ENCODE peak calls at places on chromosomes 11 and 22, in four cellular contexts. F, Z, V and Y are unnamed samples.

GRCh38 chr11:103359221-103359620 is 250.0 kb downstream of the DYNC2H1 start:
- DNase-seq in F (no peak), V (peak), Z (no peak), Y (no peak)

GRCh38 chr11:2294340-2295290 is 7.1 kb downstream of the C11orf21 start:
- DNase-seq in V (no peak), F (no peak), Z (no peak), Y (no peak)

GRCh38 chr11:130675456-130675855 is 227.0 kb downstream of the ADAMTS15 start:
- DNase-seq in Z (peak), V (peak), F (peak), Y (no peak)

GRCh38 chr11:120579601-120580000 is 68.1 kb downstream of the GRIK4 start:
- DNase-seq in V (no peak), Z (no peak), F (no peak), Y (no peak)

GRCh38 chr11:114296190-114296978 is at the start of gene NNMT:
- DNase-seq in Z (peak), F (peak), V (peak), Y (peak)

GRCh38 chr22:41976070-41976901 is 7.0 kb downstream of the SEPTIN3 start:
- DNase-seq in Z (no peak), V (no peak), F (peak), Y (no peak)

GRCh38 chr11:2449548-2450320 is 4.9 kb downstream of the KCNQ1 start:
- DNase-seq in F (no peak), V (no peak), Z (no peak), Y (peak)

GRCh38 chr22:48218889-48219420 is 1456.5 kb downstream of the TBC1D22A start:
- DNase-seq in F (no peak), Z (no peak), V (no peak), Y (no peak)

GRCh38 chr22:16563555-16564520 is 28.8 kb downstream of the CCT8L2 start:
- DNase-seq in F (no peak), V (no peak), Z (no peak), Y (peak)

GRCh38 chr11:17633987-17634775 is 85.2 kb upstream of the MYOD1 start:
- DNase-seq in V (no peak), F (no peak), Z (no peak), Y (peak)

GRCh38 chr22:45531441-45531840 is 28.8 kb downstream of the FBLN1 start:
- DNase-seq in F (no peak), Z (no peak), V (no peak), Y (no peak)

GRCh38 chr11:120289426-120289825 is 35.7 kb upstream of the TLCD5 start:
- DNase-seq in Z (no peak), F (no peak), V (no peak), Y (no peak)

DNA sequence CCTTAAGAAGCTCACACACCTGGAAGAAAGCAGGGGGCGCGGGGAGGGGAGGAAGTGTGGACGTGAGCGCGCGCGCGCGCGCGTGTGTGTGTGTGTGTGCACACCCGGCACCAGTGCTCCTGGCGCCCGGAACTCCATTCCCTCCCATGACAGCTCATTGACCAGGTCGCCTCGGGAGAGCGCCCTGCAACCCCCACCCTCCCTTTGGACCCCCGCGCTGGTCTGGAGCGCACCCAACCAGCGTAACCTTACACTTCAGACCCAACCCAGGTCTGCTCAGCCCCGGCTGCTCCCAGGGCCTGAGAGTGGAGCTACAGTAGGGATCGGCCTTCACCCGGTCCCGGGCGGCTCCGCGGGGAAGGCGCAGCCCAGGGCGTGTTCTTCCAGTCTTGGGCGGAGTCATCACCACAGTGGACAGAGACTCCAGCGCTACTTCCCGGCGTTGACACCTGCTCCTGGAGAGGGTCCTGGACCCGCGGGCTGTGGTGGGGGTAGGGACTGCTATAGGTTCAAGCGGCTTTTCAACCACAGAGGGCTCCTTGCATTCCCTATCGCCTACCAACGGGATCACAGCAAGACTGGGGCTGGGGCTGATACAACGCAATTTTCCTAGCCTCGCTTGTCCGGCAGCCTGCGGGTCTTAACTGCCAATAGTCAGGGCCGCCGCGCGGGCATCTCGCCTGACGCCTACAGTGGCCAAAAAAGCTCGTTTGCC is 1.4 kb downstream of the GALNT18 start:
- DNase-seq in Z (no peak), F (peak), V (peak), Y (peak)
- H3K4me3 ChIP-seq in Z (no peak), F (peak), V (peak), Y (peak)

DNA sequence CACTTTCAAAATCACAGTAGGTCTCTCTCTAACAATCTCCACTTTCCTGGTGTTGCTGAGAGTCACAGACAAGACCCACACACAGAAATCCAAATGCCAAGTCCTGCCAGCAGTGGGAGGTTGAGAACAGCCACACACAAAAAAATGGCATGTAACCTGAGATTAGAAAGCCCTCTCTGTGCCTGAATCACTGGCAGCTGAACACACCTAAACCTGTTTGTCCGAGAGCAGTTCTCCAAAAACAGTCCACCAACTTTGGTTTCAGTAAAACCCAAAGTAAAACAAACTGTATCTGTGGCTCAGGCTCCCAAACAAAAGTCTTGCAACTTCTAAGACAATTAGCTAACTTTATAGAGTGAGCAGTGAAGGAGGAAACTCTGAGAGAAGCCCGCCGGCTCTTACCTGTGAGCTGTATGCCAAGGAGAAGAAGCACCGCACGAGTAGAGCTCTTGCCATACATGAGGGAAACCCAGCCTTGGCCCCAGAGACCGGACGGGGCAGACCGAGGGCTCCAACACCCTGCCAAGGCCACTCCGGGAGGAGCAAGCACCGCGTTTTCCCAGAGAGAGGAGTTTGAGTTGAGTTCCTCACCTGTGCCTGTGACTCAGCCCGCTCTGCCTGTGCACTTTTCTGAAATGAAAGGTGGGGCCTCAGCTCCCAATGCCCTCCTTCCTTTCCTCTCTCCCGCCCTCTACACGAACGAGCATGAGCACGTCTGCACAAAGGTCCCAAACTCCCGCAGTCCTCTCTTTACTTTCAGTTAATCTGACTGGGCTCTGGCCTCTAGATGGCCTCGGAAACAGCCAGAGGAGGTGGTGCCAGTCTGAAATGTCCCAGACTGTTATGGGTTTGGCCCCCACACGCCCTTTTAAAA is at the start of gene MPZL2:
- DNase-seq in V (no peak), F (peak), Z (no peak), Y (peak)
- H3K4me3 ChIP-seq in V (no peak), F (peak), Z (peak), Y (peak)

DNA sequence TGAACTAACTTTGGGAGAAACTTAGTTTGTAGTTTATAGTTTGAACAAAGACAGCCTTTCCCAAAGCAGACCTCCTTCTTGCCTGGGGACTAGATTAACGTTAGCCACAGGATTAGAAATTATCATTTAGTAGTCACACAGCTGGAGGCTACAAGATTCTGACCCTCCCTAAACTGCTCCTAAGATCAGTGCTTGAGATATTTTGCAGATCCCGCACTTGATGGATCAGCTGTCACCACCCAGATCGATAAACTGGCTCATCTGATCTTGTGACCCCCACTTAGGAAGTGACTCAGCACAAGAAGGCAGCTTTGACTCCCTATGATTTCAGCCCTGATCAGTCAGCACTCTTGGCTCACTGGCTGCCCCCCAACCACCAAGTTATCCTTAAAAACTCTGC is 1.6 kb downstream of the SLC22A24 start:
- DNase-seq in F (no peak), Z (no peak), V (no peak), Y (no peak)
- H3K4me3 ChIP-seq in F (no peak), Z (no peak), V (no peak), Y (no peak)

GRCh38 chr22:29157759-29158535 is 47.7 kb upstream of the EMID1 start:
- DNase-seq in V (no peak), F (no peak), Z (no peak), Y (peak)
- H3K4me3 ChIP-seq in V (no peak), F (no peak), Z (no peak), Y (no peak)

GRCh38 chr22:28801845-28802594 is 1.7 kb upstream of the XBP1 start:
- DNase-seq in F (no peak), V (no peak), Z (no peak), Y (no peak)
- H3K4me3 ChIP-seq in F (peak), V (no peak), Z (no peak), Y (peak)

DNA sequence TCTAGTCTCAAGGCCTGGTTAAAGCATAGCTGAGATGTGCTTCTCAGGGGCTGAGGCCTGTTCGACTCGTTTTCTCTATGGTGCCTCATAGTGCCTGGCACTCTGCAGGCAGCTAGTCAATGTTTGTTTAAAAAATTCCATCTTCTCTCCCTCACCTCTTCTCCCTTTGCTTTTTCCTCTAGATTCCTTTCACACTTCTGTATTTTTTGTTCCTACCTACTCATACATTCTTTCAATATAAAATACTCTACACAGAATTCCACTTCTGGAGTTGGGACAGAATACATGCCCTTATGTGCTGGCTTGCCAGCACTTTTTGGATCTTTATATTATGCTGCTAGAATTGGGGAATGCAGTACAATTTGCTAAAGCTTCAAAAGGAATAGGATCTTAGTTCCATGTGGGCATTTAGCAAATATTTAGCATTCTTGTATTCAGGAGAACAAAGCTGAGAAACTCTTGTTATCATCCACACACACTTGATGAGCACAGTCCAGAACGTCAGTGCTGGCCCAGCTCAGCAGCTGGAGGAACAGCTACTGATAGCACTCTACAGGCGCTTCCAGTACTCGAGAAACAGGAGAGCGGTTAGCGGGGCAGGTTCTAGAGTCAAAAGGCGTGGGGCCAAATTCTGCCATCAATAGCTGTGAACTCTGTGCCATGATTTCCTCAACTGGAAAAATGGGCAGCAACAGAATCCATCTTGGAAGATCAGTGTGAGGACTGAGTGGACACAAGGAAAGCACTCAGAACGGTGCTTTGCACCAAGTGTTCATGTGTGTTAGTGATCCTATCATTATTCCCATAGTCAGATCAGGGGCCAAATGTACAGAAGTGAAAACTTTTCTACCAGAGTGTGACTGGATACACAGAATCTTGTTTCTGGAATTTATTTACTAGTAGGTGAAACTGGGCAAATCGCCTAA is 3.4 kb downstream of the JOSD1 start:
- DNase-seq in F (no peak), V (peak), Z (peak), Y (no peak)
- H3K4me3 ChIP-seq in F (peak), V (peak), Z (peak), Y (no peak)

GRCh38 chr11:34653031-34653430 is 32.1 kb downstream of the EHF start:
- DNase-seq in V (no peak), F (no peak), Z (no peak), Y (no peak)
- H3K4me3 ChIP-seq in V (no peak), F (no peak), Z (no peak), Y (no peak)

GRCh38 chr11:70400643-70401042 is 2.3 kb downstream of the CTTN start:
- DNase-seq in V (no peak), Z (no peak), F (no peak), Y (no peak)

GRCh38 chr11:70399681-70400112 is 1.4 kb downstream of the CTTN start:
- DNase-seq in V (peak), F (peak), Z (peak), Y (peak)

GRCh38 chr11:70397983-70398833 is at the start of gene CTTN:
- DNase-seq in Z (peak), V (peak), F (peak), Y (peak)

GRCh38 chr11:70397336-70397982 is 870 bp upstream of the CTTN start:
- DNase-seq in Z (peak), V (no peak), F (no peak), Y (no peak)

DNA sequence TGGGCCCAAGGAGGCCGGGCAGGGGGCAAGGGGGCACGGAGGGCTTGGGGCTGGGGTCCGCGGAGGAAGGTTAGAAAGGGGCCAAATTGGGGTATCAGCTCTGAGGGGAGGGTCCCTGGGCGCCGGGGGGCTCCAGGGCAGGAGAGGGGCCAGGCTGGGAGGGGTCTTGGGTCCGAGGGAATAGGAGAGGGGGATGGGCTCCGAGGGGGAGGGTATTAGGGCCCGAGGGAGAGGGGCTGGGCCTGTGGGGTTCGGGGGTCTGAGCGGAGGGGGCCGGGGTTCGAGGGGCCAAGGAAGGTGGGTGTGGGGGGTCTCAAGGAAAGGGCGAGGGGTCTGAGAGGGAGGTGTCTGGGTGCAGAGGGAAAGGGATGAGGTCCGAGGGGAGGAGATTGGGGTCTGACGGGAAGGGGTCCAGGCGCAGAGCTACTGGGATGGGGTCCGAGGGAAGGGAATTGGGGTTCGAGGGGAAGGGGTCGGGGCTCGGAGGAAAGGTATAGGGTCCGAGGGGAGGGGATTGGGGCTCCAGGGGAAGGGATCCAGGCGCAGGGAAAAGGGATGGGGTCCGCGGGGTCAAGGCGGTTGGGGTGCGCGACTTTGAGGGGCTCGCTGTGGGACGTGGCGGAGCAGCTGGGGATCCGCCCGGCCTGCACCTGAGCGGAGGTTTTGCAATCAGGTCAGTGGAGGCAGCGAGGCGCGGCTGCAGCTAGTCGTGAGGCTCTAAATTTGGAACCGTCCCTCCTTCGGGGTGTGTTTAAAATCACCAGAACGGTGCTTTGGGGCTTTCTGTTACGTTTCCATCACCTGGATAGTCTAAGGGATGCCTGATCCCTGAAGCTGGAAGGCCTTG is 728 bp downstream of the CTTN start:
- DNase-seq in V (no peak), Z (no peak), F (no peak), Y (no peak)
- H3K4me3 ChIP-seq in V (peak), Z (peak), F (peak), Y (peak)